ENCODE peak calls at places on chromosome 1, in six cellular contexts. Q, U, B, S, M and A are unnamed samples.

GRCh38 chr1:220235462-220235861 is 36.8 kb downstream of the RAB3GAP2 start:
- DNase-seq in S (no peak), Q (no peak), U (peak), M (no peak), B (no peak), A (peak)

GRCh38 chr1:203273869-203274602 is 31.3 kb upstream of the BTG2 start:
- DNase-seq in S (peak), U (no peak), Q (peak), M (peak), B (no peak), A (no peak)

GRCh38 chr1:9850442-9851162 is 26.8 kb upstream of the CLSTN1 start:
- DNase-seq in Q (no peak), B (no peak), S (no peak), M (no peak), U (no peak), A (no peak)

GRCh38 chr1:59635057-59635456 is 179.7 kb upstream of the HOOK1 start:
- DNase-seq in S (no peak), M (no peak), B (no peak), Q (no peak), U (peak), A (no peak)

GRCh38 chr1:173052681-173053196 is 2.0 kb upstream of the TNFSF18 start:
- DNase-seq in Q (no peak), M (no peak), B (peak), U (no peak), S (no peak), A (peak)

GRCh38 chr1:116453481-116453880 is 80.4 kb downstream of the ATP1A1 start:
- DNase-seq in U (no peak), B (no peak), S (no peak), Q (no peak), M (no peak), A (no peak)

GRCh38 chr1:225425211-225425786 is 2.5 kb downstream of the LBR start:
- DNase-seq in B (no peak), U (peak), S (no peak), Q (no peak), M (no peak), A (peak)

GRCh38 chr1:81432654-81433109 is 368.1 kb upstream of the ADGRL2 start:
- DNase-seq in U (no peak), Q (no peak), B (no peak), M (no peak), S (no peak), A (no peak)

GRCh38 chr1:83998205-83998598 is 730 bp downstream of the TTLL7 start:
- DNase-seq in Q (no peak), B (no peak), S (no peak), M (no peak), U (peak), A (no peak)

GRCh38 chr1:245707941-245708340 is 553.2 kb downstream of the KIF26B start:
- DNase-seq in U (no peak), M (no peak), B (no peak), S (no peak), Q (no peak), A (no peak)

GRCh38 chr1:161725888-161726630 is 4.7 kb downstream of the FCRLB start:
- DNase-seq in U (peak), Q (peak), S (peak), B (no peak), M (peak), A (peak)

GRCh38 chr1:192303029-192303428 is 13.8 kb upstream of the RGS21 start:
- DNase-seq in M (no peak), B (no peak), S (no peak), Q (no peak), U (peak), A (no peak)

GRCh38 chr1:168688679-168689657 is 40.0 kb downstream of the DPT start:
- DNase-seq in B (no peak), S (peak), U (no peak), M (no peak), Q (no peak), A (no peak)

DNA sequence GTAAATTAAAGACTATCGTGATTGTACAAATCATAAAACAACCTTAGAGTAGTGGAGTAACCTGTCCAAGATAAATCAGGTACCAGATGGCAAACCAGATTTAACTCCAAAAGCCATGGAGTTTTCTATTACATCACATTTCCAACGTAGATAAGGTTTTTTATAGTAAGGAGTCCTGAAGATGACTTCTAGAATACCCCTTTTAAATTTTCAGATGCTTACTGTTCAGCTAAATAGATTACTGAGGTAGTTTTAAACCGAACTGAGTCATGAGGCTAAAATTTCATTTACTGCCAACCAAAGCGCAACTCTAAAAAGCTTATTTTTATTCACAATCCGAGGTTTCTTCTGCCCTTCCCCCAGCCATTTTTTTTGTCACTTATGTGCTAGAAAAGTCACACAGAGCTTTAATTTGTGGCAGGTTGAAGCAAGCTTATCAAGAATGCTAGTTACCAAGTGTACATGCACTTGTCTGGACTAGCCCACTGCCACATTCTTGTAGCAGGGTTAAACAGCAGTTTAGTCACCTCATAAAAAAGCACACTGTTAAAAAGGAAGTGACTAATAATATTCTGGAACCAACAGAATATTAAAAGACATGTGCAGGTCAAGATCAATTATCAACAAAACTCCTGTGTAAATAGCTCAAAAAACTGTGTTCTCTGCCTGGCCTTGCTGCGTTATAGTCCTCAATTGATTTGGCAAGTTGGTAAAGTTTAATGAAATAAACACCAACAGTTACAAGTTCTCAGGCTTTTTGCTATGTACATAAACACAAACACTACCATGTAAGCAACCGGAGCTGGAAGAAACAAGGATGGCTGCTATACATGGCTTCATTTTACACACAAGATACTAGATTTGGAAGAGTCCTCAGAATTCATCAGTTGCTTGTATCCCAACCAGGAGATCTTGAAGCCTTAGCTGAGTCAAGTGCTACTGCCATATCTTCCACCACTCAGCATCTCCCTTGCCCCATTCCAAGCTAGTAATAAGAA is 180.3 kb upstream of the DMRTA2 start:
- DNase-seq in M (no peak), Q (no peak), B (peak), S (peak), U (peak), A (peak)
- TF ChIP-seq CTCF in M (no peak), Q (no peak), B (no peak), S (no peak), U (no peak), A (no peak)

GRCh38 chr1:53086504-53087070 is 24.6 kb downstream of the PODN start:
- DNase-seq in S (no peak), Q (no peak), B (no peak), M (no peak), U (no peak), A (no peak)
- H3K27ac ChIP-seq in S (no peak), Q (no peak), B (no peak), M (no peak), U (no peak), A (no peak)

GRCh38 chr1:17696417-17697301 is 58.5 kb upstream of the ACTL8 start:
- DNase-seq in U (peak), S (peak), M (peak), Q (no peak), B (peak), A (peak)
- TF ChIP-seq CTCF in U (peak), S (peak), M (peak), Q (no peak), B (peak), A (peak)

DNA sequence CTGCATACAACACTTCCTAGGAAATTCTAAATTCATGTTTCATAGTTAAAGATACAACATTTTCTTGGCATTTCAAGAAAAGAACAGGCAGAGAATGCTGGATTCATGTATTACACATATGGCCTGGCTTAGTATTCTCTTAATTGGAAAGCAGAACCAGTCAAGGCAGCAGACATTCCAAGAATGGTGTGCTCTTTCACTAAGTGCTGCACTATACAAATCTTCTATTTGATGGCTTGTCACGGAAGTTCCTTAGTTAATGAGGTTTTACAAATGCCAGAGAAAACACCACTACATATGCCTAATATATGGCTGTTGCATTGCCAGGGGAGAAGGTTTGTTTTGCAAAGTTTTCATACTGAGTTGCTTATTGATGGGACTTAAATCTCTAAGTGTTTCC is 80.8 kb upstream of the DYNLT5 start:
- DNase-seq in S (no peak), B (no peak), Q (no peak), U (no peak), M (no peak), A (no peak)
- H3K27ac ChIP-seq in S (no peak), B (no peak), Q (no peak), U (no peak), M (no peak), A (no peak)

DNA sequence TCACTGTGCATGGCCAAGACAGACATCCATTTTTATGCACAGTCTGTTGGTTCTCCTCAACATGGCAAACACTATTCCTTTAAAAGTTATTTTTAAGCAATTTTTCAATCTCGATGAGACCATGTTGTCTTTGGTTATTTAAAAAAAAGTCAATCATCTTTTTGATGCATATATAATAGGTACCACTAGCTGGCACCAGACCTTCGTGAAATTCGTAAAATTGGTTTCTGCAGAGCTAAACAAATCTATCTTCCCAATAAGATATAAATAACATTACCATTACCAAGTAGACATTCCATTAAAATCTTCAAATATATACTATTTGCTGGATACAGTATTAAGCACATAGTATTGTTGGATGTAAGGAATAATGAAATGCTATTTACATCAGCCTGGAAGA is 220.0 kb upstream of the GREM2 start:
- DNase-seq in S (no peak), M (no peak), Q (no peak), U (no peak), B (no peak), A (no peak)
- TF ChIP-seq CTCF in S (no peak), M (peak), Q (no peak), U (peak), B (peak), A (no peak)

GRCh38 chr1:156828414-156829085 is 11.9 kb upstream of the SH2D2A start:
- DNase-seq in M (no peak), B (no peak), S (no peak), Q (no peak), U (no peak), A (no peak)
- H3K27ac ChIP-seq in M (no peak), B (no peak), S (no peak), Q (no peak), U (no peak), A (no peak)

GRCh38 chr1:157771666-157772425 is 5.1 kb downstream of the FCRL2 start:
- DNase-seq in B (no peak), M (no peak), Q (no peak), U (no peak), S (no peak), A (no peak)

GRCh38 chr1:157776971-157777386 is at the start of gene FCRL2:
- DNase-seq in U (no peak), B (no peak), S (no peak), Q (no peak), M (no peak), A (no peak)

GRCh38 chr1:157775101-157775870 is 1.6 kb downstream of the FCRL2 start:
- DNase-seq in S (no peak), U (no peak), B (no peak), M (no peak), Q (no peak), A (no peak)

GRCh38 chr1:157774412-157774811 is 2.5 kb downstream of the FCRL2 start:
- DNase-seq in Q (no peak), M (no peak), U (no peak), S (no peak), B (no peak), A (no peak)

DNA sequence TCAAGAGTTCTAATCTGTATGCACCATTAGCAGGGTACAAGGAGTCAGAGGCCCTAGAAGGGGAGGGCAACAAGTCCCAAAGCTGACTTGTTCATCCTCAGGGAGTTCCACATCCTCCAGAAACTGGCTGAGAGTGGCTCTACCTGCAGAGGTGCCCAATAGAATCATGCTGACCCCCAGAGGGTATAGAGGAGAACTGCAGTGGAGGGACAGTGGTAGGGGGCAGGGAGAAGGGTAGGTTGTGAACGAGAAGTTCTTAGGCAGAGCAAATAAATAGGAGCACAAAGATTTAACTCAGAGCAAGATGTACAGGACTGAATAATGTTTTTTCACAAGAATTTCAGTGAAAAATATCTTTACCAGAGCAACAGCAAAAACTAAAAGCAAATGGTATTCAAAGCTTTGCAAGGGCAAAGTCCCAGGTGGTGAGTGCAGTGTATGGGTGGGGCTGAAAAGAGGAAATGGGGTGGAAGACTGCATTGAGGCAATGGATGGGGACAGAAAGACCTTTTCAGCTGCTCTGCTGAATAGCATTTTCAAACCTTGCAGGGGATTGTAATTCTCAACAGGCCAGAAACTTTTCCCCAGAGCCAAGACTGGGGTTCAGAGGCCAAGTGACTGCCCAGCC is 3.1 kb downstream of the FCRL2 start:
- DNase-seq in U (no peak), Q (no peak), M (peak), S (peak), B (no peak), A (no peak)
- TF ChIP-seq CTCF in U (no peak), Q (no peak), M (peak), S (peak), B (peak), A (no peak)

GRCh38 chr1:204306076-204306475 is 53.7 kb downstream of the PLEKHA6 start:
- DNase-seq in B (no peak), S (no peak), M (no peak), U (no peak), Q (no peak), A (no peak)

GRCh38 chr1:204304067-204304466 is 55.7 kb downstream of the PLEKHA6 start:
- DNase-seq in S (no peak), Q (no peak), M (peak), U (no peak), B (no peak), A (no peak)

GRCh38 chr1:204299828-204300365 is 59.8 kb downstream of the PLEKHA6 start:
- DNase-seq in M (no peak), U (no peak), Q (no peak), B (no peak), S (no peak), A (no peak)

GRCh38 chr1:204302769-204303168 is 57.0 kb downstream of the PLEKHA6 start:
- DNase-seq in M (no peak), Q (no peak), B (no peak), U (no peak), S (no peak), A (no peak)

GRCh38 chr1:204301171-204301957 is 58.4 kb downstream of the PLEKHA6 start:
- DNase-seq in S (no peak), Q (no peak), B (no peak), M (no peak), U (no peak), A (peak)
- H3K27ac ChIP-seq in S (no peak), Q (no peak), B (no peak), M (no peak), U (no peak), A (peak)

DNA sequence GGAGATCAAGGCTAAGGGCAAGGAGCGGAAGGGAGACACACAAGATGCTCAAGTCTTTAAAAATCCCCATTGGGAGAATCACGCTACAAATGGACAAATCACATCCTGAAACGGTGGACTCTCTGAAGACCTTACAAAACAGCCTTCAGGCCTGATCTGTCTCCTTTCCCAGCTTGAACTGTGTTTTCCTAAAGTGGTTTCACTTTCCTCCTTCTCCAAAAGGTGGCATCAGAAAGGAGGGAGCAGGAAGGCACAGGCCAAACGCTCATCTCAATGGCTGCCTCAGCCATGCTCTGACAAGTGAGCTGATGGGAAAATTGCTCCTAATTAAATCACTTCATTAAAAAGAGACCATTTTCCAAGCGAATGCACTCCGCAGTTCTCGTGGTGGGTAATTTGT is 47.7 kb downstream of the UTP25 start:
- DNase-seq in B (peak), Q (no peak), S (peak), U (peak), M (peak), A (no peak)
- TF ChIP-seq CTCF in B (peak), Q (no peak), S (peak), U (peak), M (peak), A (no peak)

DNA sequence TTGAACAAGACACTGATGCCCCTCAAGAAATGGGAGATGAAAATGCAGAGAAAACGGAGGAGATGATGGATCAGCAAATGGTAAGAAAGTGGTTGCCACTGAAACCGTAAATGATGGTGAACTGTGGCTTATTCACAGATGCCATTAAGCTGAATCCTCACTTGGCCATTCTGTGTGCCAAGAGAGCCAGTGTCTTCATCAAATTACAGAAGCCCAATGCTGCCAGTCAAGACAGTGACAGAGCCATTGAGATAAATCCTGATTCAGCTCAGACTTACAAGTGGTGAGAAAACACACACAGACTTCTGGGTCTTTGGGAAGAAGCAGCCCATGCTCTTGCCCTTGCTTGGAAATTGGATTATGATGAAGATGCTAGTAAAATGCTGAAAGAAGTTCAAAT is 52.5 kb downstream of the NBPF6 start:
- DNase-seq in Q (no peak), U (peak), B (no peak), S (no peak), M (no peak), A (no peak)
- H3K27ac ChIP-seq in Q (no peak), U (no peak), B (no peak), S (no peak), M (no peak), A (no peak)